ENCODE peak calls at places on chromosomes 7 and 10, in nine cellular contexts. V, Z, M, L, E, A, R, H and F are unnamed samples.

GRCh38 chr10:56823849-56824248 is 462.8 kb upstream of the ZWINT start:
- DNase-seq in V (no peak), Z (no peak), M (no peak), L (no peak), E (no peak), A (peak), R (no peak), H (peak), F (no peak)

GRCh38 chr7:36538126-36538525 is 148.5 kb downstream of the ANLN start:
- DNase-seq in V (no peak), Z (no peak), M (no peak), L (no peak), E (no peak), A (no peak), R (no peak), H (no peak), F (no peak)

GRCh38 chr10:45444976-45445898 is 71.2 kb downstream of the ALOX5 start:
- DNase-seq in V (no peak), Z (no peak), M (peak), L (no peak), E (no peak), A (no peak), R (no peak), H (no peak), F (no peak)

GRCh38 chr7:16982640-16983103 is 100.9 kb upstream of the AGR3 start:
- DNase-seq in V (peak), Z (peak), M (no peak), L (no peak), E (no peak), A (peak), R (no peak), H (peak), F (no peak)

GRCh38 chr7:29883462-29884398 is 77.4 kb downstream of the WIPF3 start:
- DNase-seq in V (no peak), Z (no peak), M (no peak), L (no peak), E (no peak), A (no peak), R (no peak), H (no peak), F (no peak)

GRCh38 chr10:7159517-7159916 is 251.3 kb downstream of the SFMBT2 start:
- DNase-seq in V (no peak), Z (no peak), M (no peak), L (no peak), E (no peak), A (no peak), R (no peak), H (no peak), F (no peak)

GRCh38 chr7:74674166-74674565 is 16.6 kb downstream of the GTF2I start:
- DNase-seq in V (no peak), Z (peak), M (no peak), L (no peak), E (no peak), A (no peak), R (no peak), H (no peak), F (no peak)

GRCh38 chr10:80699602-80700039 is 161.9 kb downstream of the SH2D4B start:
- DNase-seq in V (peak), Z (peak), M (peak), L (peak), E (peak), A (peak), R (no peak), H (peak), F (peak)

GRCh38 chr10:94489107-94489506 is 56.5 kb upstream of the HELLS start:
- DNase-seq in V (no peak), Z (no peak), M (no peak), L (no peak), E (no peak), A (no peak), R (no peak), H (no peak), F (no peak)

GRCh38 chr7:130524628-130525027 is 32.7 kb downstream of the MEST start:
- DNase-seq in V (no peak), Z (no peak), M (no peak), L (no peak), E (no peak), A (no peak), R (no peak), H (no peak), F (no peak)